ENCODE peak calls at places on chromosomes 6 and 20, in ten cellular contexts. G, R, N, D, V, S, Q, O, T and Y are unnamed samples. For H3K4me1, the result is how much of the 10 kb centered on the place peaks cover.

GRCh38 chr6:17448165-17448564 is 54.8 kb downstream of the CAP2 start:
- DNase-seq in G (no peak), R (no peak), N (no peak), D (no peak), V (no peak), S (no peak), Q (no peak), O (peak), T (no peak), Y (no peak)

GRCh38 chr6:4707011-4707410 is 69.2 kb upstream of the CDYL start:
- DNase-seq in G (no peak), R (no peak), N (peak), D (no peak), V (no peak), S (no peak), Q (peak), O (no peak), T (no peak), Y (no peak)

GRCh38 chr6:105492706-105493673 is 90.1 kb upstream of the PREP start:
- DNase-seq in G (no peak), R (no peak), N (no peak), D (no peak), V (no peak), S (no peak), Q (no peak), O (peak), T (no peak), Y (no peak)

GRCh38 chr20:46501337-46501942 is 11.9 kb downstream of the ZNF334 start:
- DNase-seq in G (no peak), R (no peak), N (peak), D (no peak), V (no peak), S (no peak), Q (no peak), O (no peak), T (no peak), Y (no peak)

GRCh38 chr20:43726811-43727338 is at the start of gene GTSF1L:
- DNase-seq in G (no peak), R (no peak), N (no peak), D (no peak), V (no peak), S (no peak), Q (no peak), O (peak), T (no peak), Y (no peak)

GRCh38 chr20:21303872-21304586 is 898 bp downstream of the XRN2 start:
- DNase-seq in G (no peak), R (no peak), N (peak), D (no peak), V (no peak), S (no peak), Q (no peak), O (peak), T (no peak), Y (no peak)

GRCh38 chr6:157533397-157533814 is 152.4 kb downstream of the ZDHHC14 start:
- DNase-seq in G (no peak), R (no peak), N (no peak), D (no peak), V (no peak), S (no peak), Q (no peak), O (no peak), T (no peak), Y (no peak)

GRCh38 chr20:53827996-53828672 is 234.5 kb upstream of the ZNF217 start:
- DNase-seq in G (no peak), R (no peak), N (peak), D (no peak), V (no peak), S (no peak), Q (peak), O (peak), T (no peak), Y (no peak)

GRCh38 chr20:35368616-35369423 is 43.0 kb downstream of the UQCC1 start:
- DNase-seq in G (no peak), R (no peak), N (no peak), D (no peak), V (no peak), S (no peak), Q (no peak), O (no peak), T (no peak), Y (peak)

GRCh38 chr6:41359617-41360313 is 24.4 kb downstream of the NCR2 start:
- DNase-seq in G (no peak), R (no peak), N (no peak), D (no peak), V (no peak), S (no peak), Q (no peak), O (no peak), T (no peak), Y (no peak)

GRCh38 chr20:16424780-16425179 is 148.5 kb downstream of the KIF16B start:
- DNase-seq in G (no peak), R (no peak), N (no peak), D (no peak), V (no peak), S (no peak), Q (no peak), O (no peak), T (no peak), Y (no peak)

GRCh38 chr20:43766395-43766794 is 39.6 kb upstream of the GTSF1L start:
- DNase-seq in G (no peak), R (no peak), N (no peak), D (no peak), V (no peak), S (no peak), Q (no peak), O (no peak), T (no peak), Y (no peak)

GRCh38 chr20:48393721-48394120 is 434.1 kb downstream of the PREX1 start:
- DNase-seq in G (no peak), R (no peak), N (no peak), D (no peak), V (no peak), S (no peak), Q (no peak), O (no peak), T (no peak), Y (no peak)

GRCh38 chr20:56981301-56981700 is 285.1 kb downstream of the BMP7 start:
- DNase-seq in G (no peak), R (no peak), N (no peak), D (no peak), V (no peak), S (no peak), Q (no peak), O (no peak), T (no peak), Y (no peak)

GRCh38 chr6:143449731-143450452 is 603 bp downstream of the ADAT2 start:
- DNase-seq in G (no peak), R (no peak), N (peak), D (peak), V (peak), S (no peak), Q (no peak), O (peak), T (peak), Y (no peak)

GRCh38 chr6:156996265-156996664 is 219.1 kb downstream of the ARID1B start:
- DNase-seq in G (no peak), R (no peak), N (no peak), D (no peak), V (no peak), S (no peak), Q (no peak), O (no peak), T (no peak), Y (no peak)

GRCh38 chr6:128065072-128065471 is 164.2 kb upstream of the THEMIS start:
- DNase-seq in G (no peak), R (no peak), N (no peak), D (no peak), V (no peak), S (no peak), Q (no peak), O (peak), T (no peak), Y (no peak)

GRCh38 chr6:128070406-128070805 is 169.5 kb upstream of the THEMIS start:
- DNase-seq in G (no peak), R (no peak), N (no peak), D (no peak), V (no peak), S (no peak), Q (no peak), O (peak), T (no peak), Y (no peak)

GRCh38 chr6:128069180-128069579 is 168.3 kb upstream of the THEMIS start:
- DNase-seq in G (no peak), R (no peak), N (no peak), D (no peak), V (no peak), S (no peak), Q (no peak), O (peak), T (no peak), Y (no peak)

GRCh38 chr6:128068110-128068460 is 167.2 kb upstream of the THEMIS start:
- DNase-seq in G (no peak), R (no peak), N (no peak), D (no peak), V (no peak), S (no peak), Q (no peak), O (no peak), T (no peak), Y (no peak)

DNA sequence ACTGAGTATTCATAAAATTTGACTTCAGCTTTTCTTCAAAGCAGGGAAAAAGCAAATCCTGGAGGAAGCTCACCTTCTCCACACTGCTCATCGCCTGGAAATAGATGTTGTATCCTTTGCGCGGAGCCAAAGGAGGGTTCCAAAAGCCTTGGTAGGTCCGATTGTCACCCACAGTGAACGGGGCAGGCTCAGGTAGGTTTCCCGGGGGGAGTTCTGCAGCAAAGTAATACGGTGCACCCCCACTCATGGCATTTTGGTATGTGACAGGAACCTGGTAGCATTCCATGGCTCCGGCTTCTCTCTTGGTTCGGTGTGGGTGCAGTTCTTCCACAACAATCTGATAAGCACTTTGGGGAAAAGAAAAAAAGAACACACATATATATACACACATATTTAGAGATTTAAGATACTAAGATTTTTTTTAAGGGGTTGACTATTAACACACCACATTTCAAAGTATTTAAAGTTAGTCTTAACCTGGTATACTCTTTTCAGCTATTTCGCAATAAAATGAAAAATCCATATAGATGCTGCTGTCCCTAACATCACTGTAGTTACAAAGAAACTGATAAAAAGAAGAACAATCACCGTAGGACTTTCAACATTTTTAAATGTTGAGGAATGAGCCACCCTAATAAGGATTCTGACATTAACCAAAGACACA is 166.7 kb upstream of the THEMIS start:
- DNase-seq in G (no peak), R (no peak), N (no peak), D (no peak), V (no peak), S (no peak), Q (no peak), O (no peak), T (no peak), Y (no peak)
- H3K27ac ChIP-seq in G (no peak), R (no peak), N (no peak), D (no peak), V (no peak), S (no peak), Q (no peak), O (no peak), T (no peak), Y (no peak)

GRCh38 chr20:62625516-62625915 is 16.8 kb upstream of the SLCO4A1 start:
- DNase-seq in G (no peak), R (no peak), N (no peak), D (no peak), V (no peak), S (no peak), Q (no peak), O (no peak), T (no peak), Y (no peak)

GRCh38 chr20:62627901-62628612 is 14.2 kb upstream of the SLCO4A1 start:
- DNase-seq in G (no peak), R (no peak), N (peak), D (no peak), V (no peak), S (peak), Q (no peak), O (peak), T (peak), Y (no peak)

GRCh38 chr20:62624325-62624690 is 18.0 kb upstream of the SLCO4A1 start:
- DNase-seq in G (no peak), R (no peak), N (no peak), D (no peak), V (no peak), S (no peak), Q (no peak), O (no peak), T (peak), Y (no peak)

GRCh38 chr20:62624719-62625455 is 17.4 kb upstream of the SLCO4A1 start:
- DNase-seq in G (no peak), R (no peak), N (no peak), D (no peak), V (peak), S (peak), Q (no peak), O (no peak), T (no peak), Y (no peak)

GRCh38 chr20:62625921-62626547 is 16.3 kb upstream of the SLCO4A1 start:
- DNase-seq in G (no peak), R (no peak), N (no peak), D (no peak), V (no peak), S (peak), Q (no peak), O (no peak), T (no peak), Y (no peak)
- H3K4me1 ChIP-seq in G (under half), R (under half), N (half or more), D (under half), V (under half), S (under half), Q (under half), O (under half), T (under half), Y (under half)

DNA sequence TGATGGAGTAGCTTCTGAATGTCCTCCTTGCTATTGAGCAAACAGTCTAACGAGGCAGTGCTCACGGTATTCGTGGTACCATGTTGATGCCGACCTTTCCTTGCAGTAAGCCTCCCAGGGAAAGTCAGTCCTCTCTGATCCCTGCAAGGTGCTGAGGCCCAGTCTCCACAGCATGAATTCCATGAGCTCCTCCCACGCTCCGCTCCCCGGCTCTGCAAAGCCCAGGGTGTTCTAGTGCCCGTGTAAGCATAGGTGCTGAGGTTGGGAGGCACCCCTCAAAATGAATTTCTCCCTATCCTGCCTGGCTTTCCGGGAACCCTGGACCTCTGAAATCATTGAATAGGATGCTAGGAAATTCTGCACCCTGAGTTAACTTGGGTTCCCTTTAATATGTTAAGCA is 251.0 kb downstream of the TAF4 start:
- DNase-seq in G (no peak), R (no peak), N (no peak), D (no peak), V (no peak), S (no peak), Q (no peak), O (no peak), T (no peak), Y (no peak)
- TF ChIP-seq CTCF in G (no peak), R (no peak), N (no peak), D (no peak), V (no peak), S (no peak), Q (no peak), O (no peak), T (no peak), Y (no peak)

GRCh38 chr6:142374090-142374783 is 72.4 kb downstream of the ADGRG6 start:
- DNase-seq in G (no peak), R (no peak), N (no peak), D (no peak), V (no peak), S (no peak), Q (no peak), O (no peak), T (no peak), Y (no peak)
- H3K27ac ChIP-seq in G (no peak), R (no peak), N (peak), D (peak), V (no peak), S (no peak), Q (peak), O (peak), T (no peak), Y (no peak)

GRCh38 chr6:33576668-33577067 is 3.4 kb downstream of the BAK1 start:
- DNase-seq in G (no peak), R (no peak), N (no peak), D (no peak), V (no peak), S (no peak), Q (no peak), O (no peak), T (no peak), Y (no peak)
- H3K4me1 ChIP-seq in G (under half), R (under half), N (under half), D (under half), V (under half), S (under half), Q (under half), O (under half), T (under half), Y (under half)

GRCh38 chr6:116139917-116140316 is 14.0 kb upstream of the COL10A1 start:
- DNase-seq in G (no peak), R (no peak), N (no peak), D (no peak), V (no peak), S (no peak), Q (peak), O (no peak), T (no peak), Y (no peak)
- TF ChIP-seq CTCF in G (no peak), R (no peak), N (peak), D (no peak), V (no peak), S (no peak), Q (peak), O (no peak), T (no peak), Y (no peak)